ENCODE peak calls at places on chromosomes 2 and 18, in four cellular contexts. E is hypothalamus, A is NCI-H774, U is NCI-H187. L is an unnamed sample.

GRCh38 chr2:83162421-83162820 is 1296.7 kb downstream of the SUCLG1 start:
- DNase-seq in E (no peak), A (no peak), U (no peak), L (no peak)

GRCh38 chr2:8430628-8431027 is 251.2 kb upstream of the ID2 start:
- DNase-seq in E (no peak), A (no peak), U (no peak), L (no peak)

GRCh38 chr2:166092889-166093288 is 34.9 kb downstream of the SCN1A start:
- DNase-seq in E (no peak), A (no peak), U (no peak), L (peak)

GRCh38 chr2:33443272-33443829 is 33.1 kb upstream of the RASGRP3 start:
- DNase-seq in E (no peak), A (no peak), U (no peak), L (peak)

GRCh38 chr2:197604117-197604516 is 71.3 kb downstream of the RFTN2 start:
- DNase-seq in E (no peak), A (no peak), U (no peak), L (no peak)

GRCh38 chr2:60317831-60318230 is 235.6 kb downstream of the BCL11A start:
- DNase-seq in E (no peak), A (no peak), U (no peak), L (no peak)

GRCh38 chr2:212843409-212844199 is 305.0 kb upstream of the ERBB4 start:
- DNase-seq in E (no peak), A (no peak), U (no peak), L (peak)

GRCh38 chr18:46099463-46099862 is 1.4 kb upstream of the ATP5F1A start:
- DNase-seq in E (no peak), A (no peak), U (no peak), L (no peak)

GRCh38 chr2:182767578-182767977 is 51.5 kb downstream of the DNAJC10 start:
- DNase-seq in E (no peak), A (no peak), U (no peak), L (peak)

GRCh38 chr2:229300814-229301213 is 29.7 kb upstream of the PID1 start:
- DNase-seq in E (no peak), A (no peak), U (no peak), L (peak)

GRCh38 chr2:74327205-74327604 is 16.0 kb downstream of the SLC4A5 start:
- DNase-seq in E (no peak), A (no peak), U (no peak), L (no peak)

GRCh38 chr2:31729065-31729439 is 148.3 kb upstream of the SRD5A2 start:
- DNase-seq in E (no peak), A (no peak), U (no peak), L (no peak)

GRCh38 chr2:8407332-8407731 is 274.5 kb upstream of the ID2 start:
- DNase-seq in E (no peak), A (no peak), U (no peak), L (no peak)

GRCh38 chr2:60771508-60771907 is 15.4 kb downstream of the PAPOLG start:
- DNase-seq in E (no peak), A (no peak), U (no peak), L (no peak)

GRCh38 chr2:202135111-202135874 is 62.2 kb downstream of the KIAA2012 start:
- DNase-seq in E (no peak), A (no peak), U (no peak), L (peak)

GRCh38 chr2:9668686-9669338 is 38.0 kb upstream of the YWHAQ start:
- DNase-seq in E (no peak), A (peak), U (peak), L (no peak)

GRCh38 chr2:235223011-235223410 is 270.8 kb upstream of the AGAP1 start:
- DNase-seq in E (no peak), A (no peak), U (no peak), L (no peak)

GRCh38 chr2:75640621-75641121 is 5.9 kb upstream of the MRPL19 start:
- DNase-seq in E (peak), A (peak), U (no peak), L (peak)

GRCh38 chr18:29271496-29271895 is 1094.6 kb upstream of the CDH2 start:
- DNase-seq in E (no peak), A (no peak), U (no peak), L (peak)

GRCh38 chr2:213500881-213501280 is 216.6 kb downstream of the SPAG16 start:
- DNase-seq in E (no peak), A (no peak), U (no peak), L (no peak)

GRCh38 chr2:230798769-230799399 is 65.9 kb upstream of the ITM2C start:
- DNase-seq in E (no peak), A (peak), U (no peak), L (peak)

GRCh38 chr2:70834106-70834505 is 1.5 kb downstream of the CD207 start:
- DNase-seq in E (no peak), A (no peak), U (no peak), L (no peak)

GRCh38 chr2:9336209-9336533 is 87.2 kb downstream of the ITGB1BP1 start:
- DNase-seq in E (no peak), A (peak), U (peak), L (no peak)

GRCh38 chr2:224286923-224287322 is 115.0 kb downstream of the FAM124B start:
- DNase-seq in E (no peak), A (no peak), U (no peak), L (no peak)

GRCh38 chr2:189581354-189582139 is 961 bp upstream of the SLC40A1 start:
- DNase-seq in E (no peak), A (no peak), U (no peak), L (no peak)

L was measured in fibroblast of the aortic adventitia.